ENCODE peak calls at places on chromosomes 3 and 15, in nine cellular contexts. K is left colon; N is germinal center; G is cardiac fibroblast; X is stimulated activated CD4-positive, alpha-beta T cell treated with anti-CD3 and anti-CD28 coated beads, Interleukin-1b, Interleukin-23, amount 100 ng/mL, for 24 hours; O is activated CD4-positive, alpha-beta T cell treated with anti-CD3 and anti-CD28 coated beads for 24 hours; B is choroid plexus epithelial cell; Q is activated T-cell treated with anti-CD3 and anti-CD28 coated beads for 48 hours; J is GM10248. H is an unnamed sample.

GRCh38 chr3:23202203-23202920 is 765 bp upstream of the UBE2E2 start:
- DNase-seq in K (no peak), N (no peak), G (peak), X (no peak), O (peak), B (peak), Q (no peak), J (no peak), H (no peak)

GRCh38 chr3:148078659-148079058 is 619.0 kb upstream of the AGTR1 start:
- DNase-seq in K (no peak), N (no peak), G (no peak), X (no peak), O (no peak), B (peak), Q (no peak), J (no peak), H (no peak)

GRCh38 chr15:75508741-75509532 is 57.4 kb upstream of the SIN3A start:
- DNase-seq in K (no peak), N (no peak), G (peak), X (no peak), O (no peak), B (peak), Q (no peak), J (peak), H (peak)

GRCh38 chr3:126118591-126118990 is 34.7 kb upstream of the SLC41A3 start:
- DNase-seq in K (no peak), N (no peak), G (no peak), X (no peak), O (no peak), B (no peak), Q (no peak), J (no peak), H (no peak)

GRCh38 chr3:8239718-8240698 is 261.6 kb upstream of the LMCD1 start:
- DNase-seq in K (no peak), N (peak), G (peak), X (peak), O (peak), B (peak), Q (no peak), J (peak), H (peak)

GRCh38 chr3:11713171-11713570 is 69.5 kb upstream of the VGLL4 start:
- DNase-seq in K (no peak), N (no peak), G (no peak), X (no peak), O (no peak), B (no peak), Q (no peak), J (no peak), H (no peak)

GRCh38 chr15:83284563-83285283 is at the start of gene BNC1:
- DNase-seq in K (no peak), N (no peak), G (no peak), X (no peak), O (no peak), B (peak), Q (no peak), J (peak), H (peak)

GRCh38 chr15:88542342-88542733 is 4.1 kb downstream of the DET1 start:
- DNase-seq in K (no peak), N (no peak), G (peak), X (no peak), O (no peak), B (no peak), Q (no peak), J (no peak), H (no peak)

GRCh38 chr3:112120485-112120836 is 12.6 kb downstream of the GCSAM start:
- DNase-seq in K (no peak), N (no peak), G (no peak), X (no peak), O (no peak), B (no peak), Q (no peak), J (no peak), H (no peak)

GRCh38 chr3:16240229-16241023 is 24.3 kb downstream of the DPH3 start:
- DNase-seq in K (no peak), N (no peak), G (peak), X (no peak), O (no peak), B (peak), Q (no peak), J (no peak), H (no peak)

GRCh38 chr15:36887214-36888017 is 212.9 kb downstream of the MEIS2 start:
- DNase-seq in K (no peak), N (no peak), G (no peak), X (no peak), O (no peak), B (no peak), Q (no peak), J (no peak), H (no peak)

GRCh38 chr3:147406255-147407023 is at the start of gene ZIC4:
- DNase-seq in K (no peak), N (no peak), G (no peak), X (no peak), O (no peak), B (peak), Q (no peak), J (no peak), H (no peak)

GRCh38 chr3:87367752-87368151 is 91.4 kb upstream of the POU1F1 start:
- DNase-seq in K (no peak), N (no peak), G (no peak), X (no peak), O (no peak), B (no peak), Q (no peak), J (no peak), H (no peak)

GRCh38 chr3:152190636-152191183 is 78.0 kb upstream of the MBNL1 start:
- DNase-seq in K (no peak), N (no peak), G (no peak), X (no peak), O (no peak), B (no peak), Q (no peak), J (no peak), H (no peak)

GRCh38 chr3:167851171-167851570 is 115.7 kb downstream of the SERPINI1 start:
- DNase-seq in K (no peak), N (no peak), G (peak), X (no peak), O (no peak), B (no peak), Q (no peak), J (no peak), H (no peak)

GRCh38 chr15:98844261-98844660 is 163.3 kb downstream of the PGPEP1L start:
- DNase-seq in K (no peak), N (no peak), G (no peak), X (no peak), O (no peak), B (no peak), Q (no peak), J (no peak), H (no peak)

GRCh38 chr3:29494305-29495036 is 213.6 kb downstream of the RBMS3 start:
- DNase-seq in K (no peak), N (no peak), G (peak), X (no peak), O (no peak), B (no peak), Q (no peak), J (no peak), H (no peak)

GRCh38 chr3:42067324-42067723 is 23.8 kb upstream of the TRAK1 start:
- DNase-seq in K (no peak), N (peak), G (peak), X (no peak), O (no peak), B (peak), Q (no peak), J (peak), H (peak)

GRCh38 chr3:196179380-196180308 is 31.6 kb downstream of the ZDHHC19 start:
- DNase-seq in K (no peak), N (peak), G (peak), X (peak), O (peak), B (peak), Q (peak), J (peak), H (peak)

GRCh38 chr3:97464035-97464434 is 300.5 kb upstream of the ARL6 start:
- DNase-seq in K (no peak), N (no peak), G (no peak), X (no peak), O (no peak), B (no peak), Q (no peak), J (no peak), H (no peak)

H was measured in GM13976.